ENCODE peak calls at places on chromosomes 4 and X, in nine cellular contexts. S is cardiac muscle cell, X is kidney epithelial cell, B is lower leg skin, R is fibroblast of lung, H is IMR-90, T is K562, Y is H9, L is right atrium auricular region. G is an unnamed sample.

GRCh38 chrX:72123471-72124185 is 8.1 kb downstream of the RTL5 start:
- DNase-seq in S (peak; percentile 66), X (no peak), B (peak; percentile 88), R (peak; percentile 38), H (peak; percentile 5), T (no peak), Y (peak; percentile 81), L (peak; percentile 74), G (no peak)

GRCh38 chr4:155532373-155532772 is 134.3 kb upstream of the GUCY1A1 start:
- DNase-seq in S (no peak), X (no peak), B (no peak), R (no peak), H (no peak), T (no peak), Y (no peak), L (no peak), G (no peak)

GRCh38 chr4:139523076-139523475 is 32.9 kb downstream of the SETD7 start:
- DNase-seq in S (peak; percentile 29), X (no peak), B (no peak), R (no peak), H (peak; percentile 40), T (no peak), Y (no peak), L (no peak), G (no peak)

GRCh38 chrX:47068214-47068613 is 10.0 kb upstream of the RGN start:
- DNase-seq in S (no peak), X (no peak), B (no peak), R (no peak), H (no peak), T (no peak), Y (no peak), L (no peak), G (no peak)

GRCh38 chrX:121013897-121014455 is 28.4 kb upstream of the CT47A1 start:
- DNase-seq in S (no peak), X (no peak), B (no peak), R (no peak), H (no peak), T (no peak), Y (no peak), L (no peak), G (no peak)

GRCh38 chr4:53557601-53558000 is 33.7 kb downstream of the LNX1 start:
- DNase-seq in S (no peak), X (no peak), B (no peak), R (no peak), H (no peak), T (no peak), Y (no peak), L (no peak), G (no peak)

GRCh38 chrX:31608651-31609050 is 536.8 kb upstream of the FTHL17 start:
- DNase-seq in S (no peak), X (no peak), B (no peak), R (no peak), H (no peak), T (no peak), Y (no peak), L (no peak), G (no peak)

GRCh38 chr4:128468485-128468989 is 180.9 kb upstream of the PGRMC2 start:
- DNase-seq in S (peak; percentile 98), X (peak; percentile 61), B (peak; percentile 91), R (peak; percentile 100), H (peak; percentile 99), T (peak; percentile 69), Y (no peak), L (peak; percentile 88), G (peak; percentile 78)

GRCh38 chrX:152925835-152926234 is 28.0 kb downstream of the ZNF185 start:
- DNase-seq in S (no peak), X (no peak), B (no peak), R (no peak), H (no peak), T (no peak), Y (no peak), L (no peak), G (no peak)

GRCh38 chrX:86039625-86040568 is 7.5 kb downstream of the CHM start:
- DNase-seq in S (no peak), X (no peak), B (no peak), R (no peak), H (no peak), T (no peak), Y (no peak), L (no peak), G (no peak)

GRCh38 chr4:104912518-104912917 is 234.2 kb upstream of the TET2 start:
- DNase-seq in S (no peak), X (no peak), B (no peak), R (no peak), H (no peak), T (no peak), Y (no peak), L (no peak), G (no peak)

GRCh38 chr4:112855058-112855457 is 194.4 kb upstream of the ANK2 start:
- DNase-seq in S (no peak), X (no peak), B (no peak), R (no peak), H (no peak), T (no peak), Y (no peak), L (no peak), G (no peak)

GRCh38 chr4:149045731-149046130 is 603.5 kb upstream of the NR3C2 start:
- DNase-seq in S (no peak), X (no peak), B (no peak), R (no peak), H (no peak), T (no peak), Y (no peak), L (no peak), G (no peak)

GRCh38 chr4:88533088-88533790 is 9.7 kb upstream of the PYURF start:
- DNase-seq in S (no peak), X (no peak), B (no peak), R (peak; percentile 50), H (peak; percentile 85), T (no peak), Y (peak; percentile 46), L (no peak), G (no peak)

GRCh38 chr4:176587920-176588319 is 204.8 kb downstream of the VEGFC start:
- DNase-seq in S (peak; percentile 96), X (no peak), B (no peak), R (peak; percentile 96), H (peak; percentile 83), T (no peak), Y (no peak), L (no peak), G (no peak)

DNA sequence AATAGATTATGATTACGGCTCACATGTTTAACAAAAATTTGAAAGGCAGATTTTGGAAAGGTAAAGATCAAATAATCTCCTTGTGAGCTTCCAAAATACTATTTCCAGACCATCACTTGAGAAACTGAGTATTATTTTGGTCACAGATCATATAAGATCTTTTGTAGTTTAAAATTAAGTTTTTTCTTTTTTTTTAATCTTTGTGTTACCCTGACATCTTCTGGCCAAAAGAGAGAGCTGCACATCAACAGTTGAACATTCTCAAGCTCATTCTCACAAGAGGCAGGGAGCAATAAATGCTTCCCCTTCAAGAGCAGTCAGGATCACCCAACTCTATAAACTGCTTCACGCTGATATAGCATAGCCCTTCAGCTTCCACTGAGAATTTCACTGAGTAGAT is 15.9 kb downstream of the TMEM192 start:
- DNase-seq in S (peak; percentile 49), X (no peak), B (no peak), R (peak; percentile 49), H (peak; percentile 44), T (peak; percentile 13), Y (no peak), L (peak; percentile 9), G (no peak)
- TF ChIP-seq CTCF in S (peak; percentile 62), X (peak; percentile 53), B (no peak), R (peak; percentile 66), H (peak; percentile 60), T (no peak), Y (peak; percentile 81), L (peak; percentile 60), G (peak; percentile 49)

GRCh38 chr4:76306882-76307669 is 543 bp downstream of the STBD1 start:
- DNase-seq in S (peak; percentile 55), X (no peak), B (peak; percentile 91), R (peak; percentile 50), H (peak; percentile 44), T (no peak), Y (peak; percentile 70), L (peak; percentile 74), G (no peak)
- TF ChIP-seq CTCF in S (peak; percentile 54), X (peak; percentile 51), B (no peak), R (peak; percentile 46), H (peak; percentile 42), T (no peak), Y (peak; percentile 48), L (peak; percentile 57), G (peak; percentile 28)

GRCh38 chrX:9282325-9282724 is 182.5 kb upstream of the TBL1X start:
- DNase-seq in S (peak; percentile 14), X (no peak), B (no peak), R (no peak), H (no peak), T (no peak), Y (no peak), L (no peak), G (no peak)

GRCh38 chrX:9286234-9286633 is 178.6 kb upstream of the TBL1X start:
- DNase-seq in S (no peak), X (no peak), B (no peak), R (no peak), H (no peak), T (no peak), Y (no peak), L (no peak), G (no peak)

DNA sequence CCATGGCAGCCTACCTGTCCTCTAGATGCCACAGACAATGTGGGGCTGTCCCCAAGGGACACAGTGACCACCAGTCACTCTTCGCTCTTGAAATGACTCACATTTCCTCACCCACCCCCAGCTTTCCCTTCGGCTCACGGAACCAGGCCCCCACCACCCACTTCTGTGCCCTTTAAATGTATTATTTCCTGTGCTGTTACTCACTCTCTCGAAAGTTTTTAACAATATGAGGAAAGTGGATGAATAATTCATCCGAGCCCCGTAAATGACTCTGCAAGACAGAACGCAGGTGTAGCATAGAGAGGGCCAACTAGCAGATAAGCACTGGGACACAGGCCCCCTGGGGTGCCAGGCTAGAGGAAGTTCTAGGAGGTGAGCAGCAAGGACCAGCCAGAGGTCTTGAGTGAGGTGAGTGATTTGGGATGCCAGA is 179.5 kb upstream of the TBL1X start:
- DNase-seq in S (no peak), X (no peak), B (no peak), R (no peak), H (no peak), T (no peak), Y (no peak), L (no peak), G (no peak)
- TF ChIP-seq CTCF in S (no peak), X (no peak), B (no peak), R (no peak), H (no peak), T (no peak), Y (no peak), L (no peak), G (no peak)

DNA sequence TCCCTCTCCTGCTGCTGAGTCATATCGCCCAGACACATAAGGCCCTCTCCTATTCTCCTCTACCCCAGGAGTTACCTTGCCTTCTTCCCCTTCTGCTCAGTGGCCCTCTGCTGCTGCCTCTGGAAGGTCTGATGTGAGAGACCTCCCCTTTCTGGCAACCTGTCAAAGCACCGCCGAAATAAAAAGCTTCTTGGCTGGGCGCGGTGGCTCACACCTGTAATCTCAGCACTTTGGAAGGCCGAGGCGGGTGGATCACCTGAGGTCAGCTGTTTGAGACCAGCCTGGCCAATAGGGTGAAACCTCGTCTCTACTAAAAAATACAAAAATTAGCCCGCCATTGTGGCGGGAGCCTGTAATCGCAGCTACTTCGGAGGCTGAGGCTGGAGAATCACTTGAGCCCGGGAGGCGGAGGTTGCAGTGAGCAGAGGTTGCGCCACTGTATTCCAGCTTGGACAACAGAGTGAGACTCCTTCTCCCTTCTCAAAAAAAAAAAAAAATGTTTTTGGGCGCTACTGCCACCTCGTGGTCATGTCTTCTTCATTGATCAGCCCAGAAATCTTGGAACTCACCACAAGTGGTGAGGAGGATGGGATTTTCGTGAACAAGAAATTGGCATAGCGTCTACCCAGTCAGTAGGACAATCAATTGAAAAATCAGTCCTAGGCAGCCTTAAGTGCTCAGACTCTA is 8.6 kb upstream of the ZXDA start:
- DNase-seq in S (peak; percentile 53), X (no peak), B (no peak), R (peak; percentile 35), H (peak; percentile 17), T (peak; percentile 22), Y (no peak), L (no peak), G (no peak)
- TF ChIP-seq CTCF in S (peak; percentile 40), X (peak; percentile 35), B (no peak), R (peak; percentile 47), H (peak; percentile 50), T (no peak), Y (peak; percentile 47), L (peak; percentile 68), G (peak; percentile 35)